ENCODE peak calls at places on chromosome 21, in ten cellular contexts. Z, W, H, N, F, X, E, Q, C and L are unnamed samples.

GRCh38 chr21:34342476-34342875 is 21.3 kb upstream of the KCNE2 start:
- DNase-seq in Z (no peak), N (no peak), F (no peak), X (no peak), Q (no peak), C (no peak), E (no peak), W (no peak), H (no peak), L (no peak)

GRCh38 chr21:46354518-46354917 is 30.6 kb downstream of the PCNT start:
- DNase-seq in F (no peak), X (no peak), H (no peak), N (no peak), C (no peak), Q (no peak), Z (no peak), W (no peak), E (no peak), L (no peak)

GRCh38 chr21:41511858-41512257 is 3.9 kb upstream of the TMPRSS2 start:
- DNase-seq in H (no peak), E (no peak), Q (no peak), Z (no peak), C (no peak), X (no peak), W (no peak), N (no peak), F (no peak), L (no peak)

GRCh38 chr21:15171546-15171945 is 106.7 kb upstream of the NRIP1 start:
- DNase-seq in Z (no peak), F (no peak), H (no peak), Q (no peak), W (no peak), X (no peak), N (no peak), E (no peak), C (no peak), L (no peak)

GRCh38 chr21:42044871-42045495 is 26.1 kb upstream of the UMODL1 start:
- DNase-seq in X (no peak), C (no peak), N (no peak), Z (no peak), H (no peak), E (no peak), W (no peak), F (no peak), Q (no peak), L (no peak)

GRCh38 chr21:42027804-42028753 is 17.9 kb upstream of the ZBTB21 start:
- DNase-seq in N (no peak), Z (no peak), Q (no peak), C (no peak), H (no peak), W (no peak), E (no peak), X (no peak), F (no peak), L (no peak)

GRCh38 chr21:15058718-15059316 is 6.0 kb downstream of the NRIP1 start:
- DNase-seq in E (no peak), X (no peak), N (no peak), F (no peak), H (peak; percentile 29), Z (peak; percentile 77), C (no peak), W (no peak), Q (no peak), L (no peak)

GRCh38 chr21:41816583-41817165 is 49.8 kb upstream of the RIPK4 start:
- DNase-seq in W (peak; percentile 50), C (peak; percentile 55), X (peak; percentile 77), H (peak; percentile 38), F (peak; percentile 69), N (no peak), Z (peak; percentile 42), E (no peak), Q (peak; percentile 55), L (peak; percentile 94)

GRCh38 chr21:28768753-28769152 is 223.9 kb downstream of the LTN1 start:
- DNase-seq in X (no peak), H (no peak), C (no peak), Q (no peak), F (no peak), W (no peak), Z (no peak), E (no peak), N (no peak), L (no peak)

GRCh38 chr21:28762357-28762735 is 230.3 kb downstream of the LTN1 start:
- DNase-seq in Q (no peak), C (no peak), E (no peak), X (no peak), N (no peak), W (no peak), F (no peak), H (no peak), Z (no peak), L (no peak)

GRCh38 chr21:28767523-28767922 is 225.2 kb downstream of the LTN1 start:
- DNase-seq in N (no peak), Z (no peak), F (no peak), E (no peak), X (no peak), Q (no peak), H (no peak), C (no peak), W (no peak), L (no peak)

GRCh38 chr21:28761709-28762356 is 230.8 kb downstream of the LTN1 start:
- DNase-seq in Z (peak; percentile 73), Q (no peak), E (no peak), W (no peak), C (no peak), N (no peak), F (no peak), H (no peak), X (no peak), L (no peak)

GRCh38 chr21:28763809-28764418 is 228.8 kb downstream of the LTN1 start:
- DNase-seq in N (no peak), W (no peak), H (no peak), F (no peak), E (no peak), Q (no peak), Z (no peak), C (no peak), X (no peak), L (no peak)
- H3K27ac ChIP-seq in N (no peak overlapping the region), W (no peak overlapping the region), H (no peak overlapping the region), F (peak overlapping the region; percentile 70), E (no peak overlapping the region), Q (peak overlapping the region; percentile 11), Z (no peak overlapping the region), C (no peak overlapping the region), X (no peak overlapping the region), L (peak overlapping the region; percentile 68)

GRCh38 chr21:31554511-31555022 is 104.9 kb upstream of the SOD1 start:
- DNase-seq in Z (peak; percentile 86), Q (no peak), W (no peak), H (peak; percentile 43), N (no peak), C (no peak), E (no peak), F (no peak), X (peak; percentile 71), L (no peak)
- H3K27ac ChIP-seq in Z (no peak overlapping the region), Q (no peak overlapping the region), W (no peak overlapping the region), H (no peak overlapping the region), N (no peak overlapping the region), C (no peak overlapping the region), E (no peak overlapping the region), F (no peak overlapping the region), X (peak overlapping the region; percentile 95), L (no peak overlapping the region)

DNA sequence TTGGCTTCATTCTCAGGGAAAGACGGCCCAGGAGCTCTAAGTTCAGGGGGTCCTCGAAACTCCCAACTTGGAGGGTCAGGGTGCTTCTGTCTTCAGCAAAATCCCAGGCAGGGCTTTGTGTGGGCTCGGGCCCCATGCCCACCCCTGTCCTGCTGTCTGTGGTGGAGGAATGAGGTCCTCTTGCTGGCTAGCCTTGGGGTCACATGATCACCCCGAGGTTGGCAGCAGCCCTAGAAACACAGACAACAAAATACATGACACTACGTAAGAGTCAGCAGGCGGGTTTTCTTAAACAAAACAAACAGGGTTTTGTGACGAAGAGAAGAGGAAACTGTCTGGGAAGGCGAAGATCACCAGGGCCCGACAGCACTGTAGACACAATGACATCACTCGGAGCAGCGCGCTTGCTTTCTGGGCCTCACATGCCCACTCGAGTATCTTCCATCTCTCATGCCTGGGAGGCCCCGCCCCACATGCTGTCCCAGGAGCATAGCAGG is 94.9 kb downstream of the SIK1 start:
- DNase-seq in N (peak; percentile 88), E (no peak), C (peak; percentile 80), X (no peak), Q (no peak), F (peak; percentile 42), H (no peak), Z (peak; percentile 91), W (no peak), L (no peak)
- H3K27ac ChIP-seq in N (peak overlapping the region; percentile 99), E (no peak overlapping the region), C (peak overlapping the region; percentile 87), X (no peak overlapping the region), Q (no peak overlapping the region), F (no peak overlapping the region), H (no peak overlapping the region), Z (peak overlapping the region; percentile 87), W (no peak overlapping the region), L (no peak overlapping the region)

GRCh38 chr21:39221997-39222486 is 38.8 kb upstream of the PSMG1 start:
- DNase-seq in W (no peak), H (peak; percentile 4), F (no peak), X (no peak), C (no peak), Z (no peak), E (no peak), N (no peak), Q (no peak), L (no peak)

GRCh38 chr21:39224930-39225329 is 41.7 kb upstream of the PSMG1 start:
- DNase-seq in E (no peak), F (no peak), X (no peak), C (no peak), H (no peak), W (no peak), N (no peak), Q (no peak), Z (peak; percentile 48), L (no peak)

GRCh38 chr21:39220150-39220549 is 36.9 kb upstream of the PSMG1 start:
- DNase-seq in H (no peak), E (no peak), F (no peak), C (no peak), N (no peak), X (no peak), Q (no peak), Z (no peak), W (no peak), L (no peak)

GRCh38 chr21:39218082-39218409 is 34.8 kb upstream of the PSMG1 start:
- DNase-seq in Z (no peak), X (no peak), E (no peak), N (no peak), C (no peak), W (no peak), F (no peak), Q (no peak), H (no peak), L (no peak)

DNA sequence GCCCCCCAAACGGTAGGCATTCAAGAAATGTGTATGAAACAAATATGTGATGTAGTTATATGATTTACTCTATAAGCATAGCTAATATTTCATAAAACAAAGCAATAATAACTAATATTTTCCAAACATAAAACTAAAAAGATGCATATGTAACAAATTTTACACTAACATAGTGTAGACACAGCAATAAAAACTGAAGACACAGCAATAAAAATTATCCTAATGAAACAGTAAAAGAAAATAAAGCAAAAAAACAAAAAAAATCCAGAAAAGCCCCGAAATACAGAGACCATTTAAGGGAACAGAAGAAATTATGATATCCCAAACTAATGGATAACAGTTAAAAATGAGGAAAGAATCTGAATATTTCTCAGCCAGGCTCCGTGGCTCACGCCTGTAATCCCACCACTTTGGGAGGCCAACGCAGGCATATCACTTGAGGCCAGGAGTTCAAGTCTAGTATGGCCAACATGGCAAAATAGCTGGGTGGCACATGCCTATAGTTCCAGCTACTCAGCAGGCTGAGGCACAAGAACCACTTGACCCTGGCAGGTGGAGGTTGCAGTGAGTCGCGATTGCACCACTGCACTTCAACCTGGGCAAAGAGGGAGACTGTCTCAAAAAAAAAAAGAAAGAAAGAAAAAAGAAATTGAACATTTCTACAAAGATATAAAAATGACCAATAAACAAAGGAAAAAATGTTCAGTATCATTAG is 38.2 kb upstream of the PSMG1 start:
- DNase-seq in F (no peak), H (peak; percentile 17), E (no peak), Q (no peak), C (no peak), W (no peak), N (no peak), Z (no peak), X (no peak), L (no peak)
- H3K27ac ChIP-seq in F (no peak overlapping the region), H (no peak overlapping the region), E (no peak overlapping the region), Q (no peak overlapping the region), C (no peak overlapping the region), W (no peak overlapping the region), N (no peak overlapping the region), Z (no peak overlapping the region), X (no peak overlapping the region), L (no peak overlapping the region)